ENCODE peak calls at places on chromosomes 6 and 20, in eight cellular contexts. O is Peyer's patch; S is tibial nerve; L is NCI-H748 treated with DMSO at 0.1 percent for 48 hours; P is GM06990; Z is ELR; X is AML-193; T is activated naive CD8-positive, alpha-beta T cell treated with anti-CD3 and anti-CD28 coated beads for 36 hours. G is an unnamed sample.

GRCh38 chr6:145688493-145688905 is 46.8 kb downstream of the EPM2A start:
- DNase-seq in O (no peak), S (no peak), L (no peak), P (no peak), Z (peak; percentile 53), X (no peak), T (no peak), G (no peak)

GRCh38 chr6:107124934-107125348 is 9.6 kb upstream of the BEND3 start:
- DNase-seq in O (no peak), S (no peak), L (no peak), P (peak; percentile 26), Z (no peak), X (no peak), T (no peak), G (no peak)

GRCh38 chr6:157982297-157982579 is 575 bp downstream of the SYNJ2 start:
- DNase-seq in O (peak; percentile 71), S (no peak), L (peak; percentile 42), P (no peak), Z (peak; percentile 66), X (no peak), T (peak; percentile 48), G (no peak)

GRCh38 chr6:166618866-166619761 is 7.9 kb downstream of the RPS6KA2 start:
- DNase-seq in O (no peak), S (no peak), L (no peak), P (no peak), Z (no peak), X (no peak), T (no peak), G (no peak)

GRCh38 chr6:148866657-148867268 is 119.9 kb downstream of the UST start:
- DNase-seq in O (no peak), S (no peak), L (no peak), P (no peak), Z (no peak), X (no peak), T (no peak), G (no peak)

GRCh38 chr6:92047152-92047551 is 1372.2 kb downstream of the EPHA7 start:
- DNase-seq in O (no peak), S (no peak), L (no peak), P (no peak), Z (no peak), X (no peak), T (no peak), G (no peak)

GRCh38 chr6:111439169-111439568 is 43.8 kb downstream of the REV3L start:
- DNase-seq in O (no peak), S (no peak), L (no peak), P (no peak), Z (no peak), X (no peak), T (no peak), G (no peak)

GRCh38 chr6:142846883-142847287 is 98.1 kb downstream of the HIVEP2 start:
- DNase-seq in O (no peak), S (no peak), L (no peak), P (no peak), Z (peak; percentile 97), X (no peak), T (no peak), G (peak; percentile 41)

GRCh38 chr6:111685058-111685457 is 79.4 kb upstream of the TRAF3IP2 start:
- DNase-seq in O (no peak), S (no peak), L (no peak), P (no peak), Z (no peak), X (no peak), T (no peak), G (no peak)

GRCh38 chr6:132063204-132063603 is 112.0 kb upstream of the CCN2 start:
- DNase-seq in O (no peak), S (no peak), L (no peak), P (no peak), Z (peak; percentile 23), X (no peak), T (no peak), G (no peak)

GRCh38 chr6:33733294-33734007 is 13.3 kb downstream of the IP6K3 start:
- DNase-seq in O (no peak), S (no peak), L (no peak), P (no peak), Z (no peak), X (no peak), T (no peak), G (no peak)

GRCh38 chr6:73343164-73343563 is 10.9 kb downstream of the DPPA5 start:
- DNase-seq in O (no peak), S (no peak), L (no peak), P (no peak), Z (no peak), X (no peak), T (no peak), G (no peak)

GRCh38 chr6:7769702-7770101 is 43.8 kb downstream of the BMP6 start:
- DNase-seq in O (no peak), S (no peak), L (no peak), P (no peak), Z (peak; percentile 53), X (no peak), T (no peak), G (no peak)

GRCh38 chr6:166466178-166467122 is 83.7 kb upstream of the MPC1 start:
- DNase-seq in O (no peak), S (no peak), L (no peak), P (no peak), Z (peak; percentile 65), X (no peak), T (no peak), G (no peak)

GRCh38 chr6:21856096-21856825 is 262.7 kb downstream of the SOX4 start:
- DNase-seq in O (no peak), S (no peak), L (no peak), P (no peak), Z (peak; percentile 43), X (no peak), T (no peak), G (no peak)

GRCh38 chr20:17026346-17026745 is 200.5 kb upstream of the PCSK2 start:
- DNase-seq in O (no peak), S (no peak), L (no peak), P (no peak), Z (no peak), X (no peak), T (no peak), G (no peak)

GRCh38 chr20:20130399-20130798 is 78.1 kb downstream of the CFAP61 start:
- DNase-seq in O (no peak), S (no peak), L (peak; percentile 79), P (no peak), Z (peak; percentile 48), X (no peak), T (no peak), G (no peak)

GRCh38 chr6:56517155-56517745 is 125.4 kb downstream of the DST start:
- DNase-seq in O (no peak), S (no peak), L (peak; percentile 98), P (no peak), Z (no peak), X (no peak), T (no peak), G (no peak)

GRCh38 chr20:54123587-54124180 is 50.1 kb downstream of the CYP24A1 start:
- DNase-seq in O (peak; percentile 65), S (no peak), L (no peak), P (no peak), Z (peak; percentile 99), X (no peak), T (no peak), G (no peak)

GRCh38 chr6:20200761-20201160 is 11.5 kb downstream of the MBOAT1 start:
- DNase-seq in O (no peak), S (no peak), L (no peak), P (no peak), Z (no peak), X (no peak), T (no peak), G (no peak)

GRCh38 chr6:118993803-118994231 is 58.9 kb upstream of the MCM9 start:
- DNase-seq in O (no peak), S (no peak), L (no peak), P (no peak), Z (no peak), X (no peak), T (no peak), G (no peak)

GRCh38 chr6:125363360-125364121 is 61.8 kb upstream of the HDDC2 start:
- DNase-seq in O (peak; percentile 48), S (peak; percentile 50), L (peak; percentile 63), P (no peak), Z (peak; percentile 10), X (no peak), T (no peak), G (no peak)

GRCh38 chr20:48238781-48239180 is 453.5 kb upstream of the SULF2 start:
- DNase-seq in O (no peak), S (no peak), L (no peak), P (no peak), Z (no peak), X (no peak), T (no peak), G (no peak)

GRCh38 chr20:3796477-3797225 is 541 bp downstream of the CDC25B start:
- DNase-seq in O (no peak), S (no peak), L (no peak), P (no peak), Z (peak; percentile 33), X (no peak), T (no peak), G (no peak)

GRCh38 chr6:75421316-75422023 is 72.1 kb downstream of the FILIP1 start:
- DNase-seq in O (no peak), S (no peak), L (no peak), P (no peak), Z (no peak), X (no peak), T (no peak), G (no peak)

GRCh38 chr20:21981607-21982344 is 276.3 kb downstream of the PAX1 start:
- DNase-seq in O (no peak), S (no peak), L (no peak), P (no peak), Z (no peak), X (no peak), T (no peak), G (no peak)

GRCh38 chr6:123316733-123317323 is 319.9 kb downstream of the TRDN start:
- DNase-seq in O (no peak), S (no peak), L (peak; percentile 37), P (peak; percentile 1), Z (peak; percentile 41), X (peak; percentile 52), T (no peak), G (no peak)

GRCh38 chr6:113732384-113732966 is 124.7 kb upstream of the MARCKS start:
- DNase-seq in O (no peak), S (peak; percentile 35), L (peak; percentile 30), P (no peak), Z (no peak), X (no peak), T (no peak), G (no peak)

GRCh38 chr20:22389836-22390542 is 194.4 kb downstream of the FOXA2 start:
- DNase-seq in O (no peak), S (no peak), L (peak; percentile 95), P (no peak), Z (peak; percentile 29), X (no peak), T (no peak), G (no peak)

GRCh38 chr20:57470212-57470522 is 54.8 kb downstream of the CTCFL start:
- DNase-seq in O (no peak), S (no peak), L (no peak), P (no peak), Z (no peak), X (no peak), T (no peak), G (no peak)

GRCh38 chr6:38417521-38417920 is 222.2 kb downstream of the BTBD9 start:
- DNase-seq in O (no peak), S (no peak), L (no peak), P (no peak), Z (no peak), X (no peak), T (no peak), G (no peak)

GRCh38 chr6:100986921-100987320 is 105.8 kb upstream of the ASCC3 start:
- DNase-seq in O (no peak), S (no peak), L (no peak), P (no peak), Z (no peak), X (no peak), T (no peak), G (no peak)

G was measured in thoracic aorta.